ENCODE peak calls at places on chromosomes 16 and 17, in six cellular contexts. One of them, this sample, is unnamed.

GRCh38 chr17:43418441-43419374 is 19.9 kb downstream of the ARL4D start:
- DNase-seq in ELR: peak; percentile 96
- DNase-seq in stimulated activated CD8-positive, alpha-beta memory T cell treated with anti-CD3 and anti-CD28 coated beads, Interleukin-4, amount 100 ng/mL, for 1 hour: no peak
- DNase-seq in GM10248: no peak
- DNase-seq in stimulated activated CD4-positive, alpha-beta T cell treated with anti-CD3 and anti-CD28 coated beads, Interleukin-1b, Interleukin-23, amount 100 ng/mL, for 1 hour: no peak
- DNase-seq in mucosa of descending colon: peak; percentile 57
- DNase-seq in this sample: peak; percentile 25

GRCh38 chr16:17382949-17383348 is 87.8 kb downstream of the XYLT1 start:
- DNase-seq in stimulated activated CD4-positive, alpha-beta T cell treated with anti-CD3 and anti-CD28 coated beads, Interleukin-1b, Interleukin-23, amount 100 ng/mL, for 1 hour: no peak
- DNase-seq in stimulated activated CD8-positive, alpha-beta memory T cell treated with anti-CD3 and anti-CD28 coated beads, Interleukin-4, amount 100 ng/mL, for 1 hour: no peak
- DNase-seq in ELR: no peak
- DNase-seq in mucosa of descending colon: no peak
- DNase-seq in GM10248: no peak
- DNase-seq in this sample: no peak

GRCh38 chr17:80694085-80694991 is 149.7 kb downstream of the RPTOR start:
- DNase-seq in stimulated activated CD4-positive, alpha-beta T cell treated with anti-CD3 and anti-CD28 coated beads, Interleukin-1b, Interleukin-23, amount 100 ng/mL, for 1 hour: no peak
- DNase-seq in stimulated activated CD8-positive, alpha-beta memory T cell treated with anti-CD3 and anti-CD28 coated beads, Interleukin-4, amount 100 ng/mL, for 1 hour: no peak
- DNase-seq in mucosa of descending colon: no peak
- DNase-seq in ELR: no peak
- DNase-seq in GM10248: no peak
- DNase-seq in this sample: no peak

GRCh38 chr16:31491778-31492418 is 9.0 kb downstream of the SLC5A2 start:
- DNase-seq in stimulated activated CD4-positive, alpha-beta T cell treated with anti-CD3 and anti-CD28 coated beads, Interleukin-1b, Interleukin-23, amount 100 ng/mL, for 1 hour: no peak
- DNase-seq in GM10248: no peak
- DNase-seq in stimulated activated CD8-positive, alpha-beta memory T cell treated with anti-CD3 and anti-CD28 coated beads, Interleukin-4, amount 100 ng/mL, for 1 hour: no peak
- DNase-seq in mucosa of descending colon: no peak
- DNase-seq in ELR: no peak
- DNase-seq in this sample: no peak

GRCh38 chr17:47250855-47251254 is 2.8 kb upstream of the ITGB3 start:
- DNase-seq in ELR: no peak
- DNase-seq in stimulated activated CD8-positive, alpha-beta memory T cell treated with anti-CD3 and anti-CD28 coated beads, Interleukin-4, amount 100 ng/mL, for 1 hour: no peak
- DNase-seq in stimulated activated CD4-positive, alpha-beta T cell treated with anti-CD3 and anti-CD28 coated beads, Interleukin-1b, Interleukin-23, amount 100 ng/mL, for 1 hour: no peak
- DNase-seq in mucosa of descending colon: no peak
- DNase-seq in GM10248: no peak
- DNase-seq in this sample: no peak

GRCh38 chr16:12126091-12126806 is 149.7 kb downstream of the SNX29 start:
- DNase-seq in ELR: no peak
- DNase-seq in stimulated activated CD4-positive, alpha-beta T cell treated with anti-CD3 and anti-CD28 coated beads, Interleukin-1b, Interleukin-23, amount 100 ng/mL, for 1 hour: no peak
- DNase-seq in GM10248: no peak
- DNase-seq in stimulated activated CD8-positive, alpha-beta memory T cell treated with anti-CD3 and anti-CD28 coated beads, Interleukin-4, amount 100 ng/mL, for 1 hour: no peak
- DNase-seq in mucosa of descending colon: no peak
- DNase-seq in this sample: no peak

GRCh38 chr16:84537431-84538151 is 33.1 kb upstream of the MEAK7 start:
- DNase-seq in mucosa of descending colon: no peak
- DNase-seq in stimulated activated CD4-positive, alpha-beta T cell treated with anti-CD3 and anti-CD28 coated beads, Interleukin-1b, Interleukin-23, amount 100 ng/mL, for 1 hour: no peak
- DNase-seq in GM10248: no peak
- DNase-seq in stimulated activated CD8-positive, alpha-beta memory T cell treated with anti-CD3 and anti-CD28 coated beads, Interleukin-4, amount 100 ng/mL, for 1 hour: no peak
- DNase-seq in ELR: no peak
- DNase-seq in this sample: no peak

GRCh38 chr16:57996406-57997175 is 3.9 kb downstream of the ZNF319 start:
- DNase-seq in GM10248: no peak
- DNase-seq in stimulated activated CD4-positive, alpha-beta T cell treated with anti-CD3 and anti-CD28 coated beads, Interleukin-1b, Interleukin-23, amount 100 ng/mL, for 1 hour: no peak
- DNase-seq in mucosa of descending colon: no peak
- DNase-seq in stimulated activated CD8-positive, alpha-beta memory T cell treated with anti-CD3 and anti-CD28 coated beads, Interleukin-4, amount 100 ng/mL, for 1 hour: no peak
- DNase-seq in ELR: no peak
- DNase-seq in this sample: no peak

GRCh38 chr17:40499551-40500189 is 1.8 kb downstream of the TNS4 start:
- DNase-seq in mucosa of descending colon: peak; percentile 94
- DNase-seq in GM10248: no peak
- DNase-seq in ELR: peak; percentile 68
- DNase-seq in stimulated activated CD4-positive, alpha-beta T cell treated with anti-CD3 and anti-CD28 coated beads, Interleukin-1b, Interleukin-23, amount 100 ng/mL, for 1 hour: no peak
- DNase-seq in stimulated activated CD8-positive, alpha-beta memory T cell treated with anti-CD3 and anti-CD28 coated beads, Interleukin-4, amount 100 ng/mL, for 1 hour: no peak
- DNase-seq in this sample: peak; percentile 65

GRCh38 chr17:75151893-75152292 is 2.4 kb downstream of the JPT1 start:
- DNase-seq in mucosa of descending colon: no peak
- DNase-seq in stimulated activated CD4-positive, alpha-beta T cell treated with anti-CD3 and anti-CD28 coated beads, Interleukin-1b, Interleukin-23, amount 100 ng/mL, for 1 hour: no peak
- DNase-seq in stimulated activated CD8-positive, alpha-beta memory T cell treated with anti-CD3 and anti-CD28 coated beads, Interleukin-4, amount 100 ng/mL, for 1 hour: no peak
- DNase-seq in ELR: no peak
- DNase-seq in GM10248: no peak
- DNase-seq in this sample: peak; percentile 32

GRCh38 chr17:44928950-44929720 is 13.8 kb upstream of the GFAP start:
- DNase-seq in stimulated activated CD4-positive, alpha-beta T cell treated with anti-CD3 and anti-CD28 coated beads, Interleukin-1b, Interleukin-23, amount 100 ng/mL, for 1 hour: no peak
- DNase-seq in mucosa of descending colon: no peak
- DNase-seq in GM10248: no peak
- DNase-seq in ELR: no peak
- DNase-seq in stimulated activated CD8-positive, alpha-beta memory T cell treated with anti-CD3 and anti-CD28 coated beads, Interleukin-4, amount 100 ng/mL, for 1 hour: no peak
- DNase-seq in this sample: no peak

GRCh38 chr17:32503251-32504165 is 16.7 kb downstream of the CDK5R1 start:
- DNase-seq in stimulated activated CD4-positive, alpha-beta T cell treated with anti-CD3 and anti-CD28 coated beads, Interleukin-1b, Interleukin-23, amount 100 ng/mL, for 1 hour: no peak
- DNase-seq in GM10248: peak; percentile 81
- DNase-seq in stimulated activated CD8-positive, alpha-beta memory T cell treated with anti-CD3 and anti-CD28 coated beads, Interleukin-4, amount 100 ng/mL, for 1 hour: no peak
- DNase-seq in ELR: peak; percentile 51
- DNase-seq in mucosa of descending colon: peak; percentile 48
- DNase-seq in this sample: peak; percentile 54

GRCh38 chr17:50269477-50270429 is 4.5 kb upstream of the TMEM92 start:
- DNase-seq in stimulated activated CD8-positive, alpha-beta memory T cell treated with anti-CD3 and anti-CD28 coated beads, Interleukin-4, amount 100 ng/mL, for 1 hour: peak; percentile 31
- DNase-seq in stimulated activated CD4-positive, alpha-beta T cell treated with anti-CD3 and anti-CD28 coated beads, Interleukin-1b, Interleukin-23, amount 100 ng/mL, for 1 hour: peak; percentile 12
- DNase-seq in mucosa of descending colon: no peak
- DNase-seq in ELR: peak; percentile 85
- DNase-seq in GM10248: peak; percentile 74
- DNase-seq in this sample: peak; percentile 72

GRCh38 chr16:17470871-17471744 is at the start of gene XYLT1:
- DNase-seq in ELR: peak; percentile 94
- DNase-seq in GM10248: peak; percentile 65
- DNase-seq in stimulated activated CD8-positive, alpha-beta memory T cell treated with anti-CD3 and anti-CD28 coated beads, Interleukin-4, amount 100 ng/mL, for 1 hour: no peak
- DNase-seq in stimulated activated CD4-positive, alpha-beta T cell treated with anti-CD3 and anti-CD28 coated beads, Interleukin-1b, Interleukin-23, amount 100 ng/mL, for 1 hour: peak; percentile 45
- DNase-seq in mucosa of descending colon: peak; percentile 71
- DNase-seq in this sample: peak; percentile 19

GRCh38 chr17:77827461-77827968 is 131.0 kb upstream of the TNRC6C start:
- DNase-seq in GM10248: no peak
- DNase-seq in ELR: no peak
- DNase-seq in stimulated activated CD4-positive, alpha-beta T cell treated with anti-CD3 and anti-CD28 coated beads, Interleukin-1b, Interleukin-23, amount 100 ng/mL, for 1 hour: no peak
- DNase-seq in mucosa of descending colon: no peak
- DNase-seq in stimulated activated CD8-positive, alpha-beta memory T cell treated with anti-CD3 and anti-CD28 coated beads, Interleukin-4, amount 100 ng/mL, for 1 hour: no peak
- DNase-seq in this sample: no peak

GRCh38 chr16:27644165-27644564 is 94.2 kb downstream of the KATNIP start:
- DNase-seq in GM10248: no peak
- DNase-seq in stimulated activated CD4-positive, alpha-beta T cell treated with anti-CD3 and anti-CD28 coated beads, Interleukin-1b, Interleukin-23, amount 100 ng/mL, for 1 hour: no peak
- DNase-seq in ELR: no peak
- DNase-seq in mucosa of descending colon: no peak
- DNase-seq in stimulated activated CD8-positive, alpha-beta memory T cell treated with anti-CD3 and anti-CD28 coated beads, Interleukin-4, amount 100 ng/mL, for 1 hour: no peak
- DNase-seq in this sample: no peak

GRCh38 chr16:89150090-89150835 is 21.3 kb upstream of the CDH15 start:
- DNase-seq in ELR: no peak
- DNase-seq in stimulated activated CD8-positive, alpha-beta memory T cell treated with anti-CD3 and anti-CD28 coated beads, Interleukin-4, amount 100 ng/mL, for 1 hour: no peak
- DNase-seq in GM10248: no peak
- DNase-seq in stimulated activated CD4-positive, alpha-beta T cell treated with anti-CD3 and anti-CD28 coated beads, Interleukin-1b, Interleukin-23, amount 100 ng/mL, for 1 hour: no peak
- DNase-seq in mucosa of descending colon: peak; percentile 41
- DNase-seq in this sample: no peak

GRCh38 chr16:389317-389716 is 7.5 kb upstream of the PGAP6 start:
- DNase-seq in GM10248: no peak
- DNase-seq in stimulated activated CD4-positive, alpha-beta T cell treated with anti-CD3 and anti-CD28 coated beads, Interleukin-1b, Interleukin-23, amount 100 ng/mL, for 1 hour: no peak
- DNase-seq in stimulated activated CD8-positive, alpha-beta memory T cell treated with anti-CD3 and anti-CD28 coated beads, Interleukin-4, amount 100 ng/mL, for 1 hour: no peak
- DNase-seq in ELR: no peak
- DNase-seq in mucosa of descending colon: no peak
- DNase-seq in this sample: no peak

GRCh38 chr17:67448449-67448848 is 71.4 kb downstream of the PITPNC1 start:
- DNase-seq in ELR: no peak
- DNase-seq in GM10248: no peak
- DNase-seq in stimulated activated CD8-positive, alpha-beta memory T cell treated with anti-CD3 and anti-CD28 coated beads, Interleukin-4, amount 100 ng/mL, for 1 hour: no peak
- DNase-seq in stimulated activated CD4-positive, alpha-beta T cell treated with anti-CD3 and anti-CD28 coated beads, Interleukin-1b, Interleukin-23, amount 100 ng/mL, for 1 hour: no peak
- DNase-seq in mucosa of descending colon: no peak
- DNase-seq in this sample: no peak

GRCh38 chr16:14105976-14106375 is 34.9 kb downstream of the MRTFB start:
- DNase-seq in stimulated activated CD4-positive, alpha-beta T cell treated with anti-CD3 and anti-CD28 coated beads, Interleukin-1b, Interleukin-23, amount 100 ng/mL, for 1 hour: no peak
- DNase-seq in stimulated activated CD8-positive, alpha-beta memory T cell treated with anti-CD3 and anti-CD28 coated beads, Interleukin-4, amount 100 ng/mL, for 1 hour: no peak
- DNase-seq in ELR: no peak
- DNase-seq in mucosa of descending colon: no peak
- DNase-seq in GM10248: no peak
- DNase-seq in this sample: no peak

GRCh38 chr17:63775420-63775819 is 1.4 kb downstream of the DDX42 start:
- DNase-seq in stimulated activated CD4-positive, alpha-beta T cell treated with anti-CD3 and anti-CD28 coated beads, Interleukin-1b, Interleukin-23, amount 100 ng/mL, for 1 hour: no peak
- DNase-seq in mucosa of descending colon: no peak
- DNase-seq in ELR: peak; percentile 27
- DNase-seq in GM10248: no peak
- DNase-seq in stimulated activated CD8-positive, alpha-beta memory T cell treated with anti-CD3 and anti-CD28 coated beads, Interleukin-4, amount 100 ng/mL, for 1 hour: no peak
- DNase-seq in this sample: peak; percentile 22

GRCh38 chr17:51365090-51365489 is 104.7 kb downstream of the UTP18 start:
- DNase-seq in mucosa of descending colon: no peak
- DNase-seq in ELR: no peak
- DNase-seq in GM10248: no peak
- DNase-seq in stimulated activated CD8-positive, alpha-beta memory T cell treated with anti-CD3 and anti-CD28 coated beads, Interleukin-4, amount 100 ng/mL, for 1 hour: no peak
- DNase-seq in stimulated activated CD4-positive, alpha-beta T cell treated with anti-CD3 and anti-CD28 coated beads, Interleukin-1b, Interleukin-23, amount 100 ng/mL, for 1 hour: no peak
- DNase-seq in this sample: no peak

GRCh38 chr16:80347900-80348299 is 192.9 kb upstream of the DYNLRB2 start:
- DNase-seq in stimulated activated CD8-positive, alpha-beta memory T cell treated with anti-CD3 and anti-CD28 coated beads, Interleukin-4, amount 100 ng/mL, for 1 hour: no peak
- DNase-seq in mucosa of descending colon: no peak
- DNase-seq in GM10248: no peak
- DNase-seq in stimulated activated CD4-positive, alpha-beta T cell treated with anti-CD3 and anti-CD28 coated beads, Interleukin-1b, Interleukin-23, amount 100 ng/mL, for 1 hour: no peak
- DNase-seq in ELR: no peak
- DNase-seq in this sample: no peak

GRCh38 chr17:71444011-71444574 is 676.7 kb upstream of the SOX9 start:
- DNase-seq in stimulated activated CD4-positive, alpha-beta T cell treated with anti-CD3 and anti-CD28 coated beads, Interleukin-1b, Interleukin-23, amount 100 ng/mL, for 1 hour: no peak
- DNase-seq in stimulated activated CD8-positive, alpha-beta memory T cell treated with anti-CD3 and anti-CD28 coated beads, Interleukin-4, amount 100 ng/mL, for 1 hour: no peak
- DNase-seq in mucosa of descending colon: no peak
- DNase-seq in GM10248: no peak
- DNase-seq in ELR: peak; percentile 8
- DNase-seq in this sample: no peak

GRCh38 chr17:73754886-73755285 is 110.6 kb upstream of the SDK2 start:
- DNase-seq in GM10248: no peak
- DNase-seq in stimulated activated CD8-positive, alpha-beta memory T cell treated with anti-CD3 and anti-CD28 coated beads, Interleukin-4, amount 100 ng/mL, for 1 hour: no peak
- DNase-seq in mucosa of descending colon: no peak
- DNase-seq in ELR: no peak
- DNase-seq in stimulated activated CD4-positive, alpha-beta T cell treated with anti-CD3 and anti-CD28 coated beads, Interleukin-1b, Interleukin-23, amount 100 ng/mL, for 1 hour: no peak
- DNase-seq in this sample: no peak

GRCh38 chr17:41061969-41062368 is 2.1 kb upstream of the KRTAP2-3 start:
- DNase-seq in ELR: peak; percentile 98
- DNase-seq in stimulated activated CD4-positive, alpha-beta T cell treated with anti-CD3 and anti-CD28 coated beads, Interleukin-1b, Interleukin-23, amount 100 ng/mL, for 1 hour: no peak
- DNase-seq in mucosa of descending colon: no peak
- DNase-seq in GM10248: no peak
- DNase-seq in stimulated activated CD8-positive, alpha-beta memory T cell treated with anti-CD3 and anti-CD28 coated beads, Interleukin-4, amount 100 ng/mL, for 1 hour: no peak
- DNase-seq in this sample: no peak

GRCh38 chr17:79693419-79693818 is 37.3 kb upstream of the ENPP7 start:
- DNase-seq in stimulated activated CD4-positive, alpha-beta T cell treated with anti-CD3 and anti-CD28 coated beads, Interleukin-1b, Interleukin-23, amount 100 ng/mL, for 1 hour: no peak
- DNase-seq in mucosa of descending colon: no peak
- DNase-seq in GM10248: no peak
- DNase-seq in ELR: no peak
- DNase-seq in stimulated activated CD8-positive, alpha-beta memory T cell treated with anti-CD3 and anti-CD28 coated beads, Interleukin-4, amount 100 ng/mL, for 1 hour: no peak
- DNase-seq in this sample: no peak

GRCh38 chr17:82250868-82251500 is 22.1 kb downstream of the SLC16A3 start:
- DNase-seq in ELR: no peak
- DNase-seq in mucosa of descending colon: peak; percentile 50
- DNase-seq in stimulated activated CD4-positive, alpha-beta T cell treated with anti-CD3 and anti-CD28 coated beads, Interleukin-1b, Interleukin-23, amount 100 ng/mL, for 1 hour: no peak
- DNase-seq in GM10248: no peak
- DNase-seq in stimulated activated CD8-positive, alpha-beta memory T cell treated with anti-CD3 and anti-CD28 coated beads, Interleukin-4, amount 100 ng/mL, for 1 hour: no peak
- DNase-seq in this sample: no peak

GRCh38 chr16:4244254-4244812 is 2.5 kb upstream of the SRL start:
- DNase-seq in ELR: no peak
- DNase-seq in mucosa of descending colon: no peak
- DNase-seq in stimulated activated CD4-positive, alpha-beta T cell treated with anti-CD3 and anti-CD28 coated beads, Interleukin-1b, Interleukin-23, amount 100 ng/mL, for 1 hour: no peak
- DNase-seq in GM10248: no peak
- DNase-seq in stimulated activated CD8-positive, alpha-beta memory T cell treated with anti-CD3 and anti-CD28 coated beads, Interleukin-4, amount 100 ng/mL, for 1 hour: no peak
- DNase-seq in this sample: no peak

GRCh38 chr16:78984324-78984723 is 616.2 kb downstream of the MAF start:
- DNase-seq in stimulated activated CD8-positive, alpha-beta memory T cell treated with anti-CD3 and anti-CD28 coated beads, Interleukin-4, amount 100 ng/mL, for 1 hour: no peak
- DNase-seq in ELR: no peak
- DNase-seq in GM10248: no peak
- DNase-seq in stimulated activated CD4-positive, alpha-beta T cell treated with anti-CD3 and anti-CD28 coated beads, Interleukin-1b, Interleukin-23, amount 100 ng/mL, for 1 hour: no peak
- DNase-seq in mucosa of descending colon: no peak
- DNase-seq in this sample: no peak

This sample was measured in dermis blood vessel endothelial cell.